ENCODE peak calls at places on chromosome 6, in ten cellular contexts. Y is stomach, Q is H1, B is transverse colon, M is upper lobe of left lung, A is HCT116, J is sigmoid colon, E is HepG2, X is Panc1, U is endothelial cell of umbilical vein. D is an unnamed sample.

GRCh38 chr6:9481292-9482029 is 933.4 kb downstream of the TFAP2A start:
- DNase-seq in Y (no peak), Q (no peak), B (no peak), M (no peak), A (peak), J (no peak), E (no peak), X (peak), U (peak), D (no peak)

GRCh38 chr6:22194188-22194921 is 102.5 kb downstream of the PRL start:
- DNase-seq in Y (no peak), Q (no peak), B (no peak), M (no peak), A (no peak), J (no peak), E (no peak), X (no peak), U (no peak), D (no peak)

GRCh38 chr6:3259491-3259958 is 778 bp downstream of the PSMG4 start:
- DNase-seq in Y (peak), Q (no peak), B (peak), M (no peak), A (no peak), J (no peak), E (peak), X (no peak), U (peak), D (no peak)

GRCh38 chr6:25377672-25378071 is 98.5 kb downstream of the CARMIL1 start:
- DNase-seq in Y (no peak), Q (no peak), B (no peak), M (no peak), A (no peak), J (no peak), E (no peak), X (no peak), U (no peak), D (peak)

GRCh38 chr6:95364016-95364604 is 213.2 kb upstream of the MANEA start:
- DNase-seq in Y (no peak), Q (no peak), B (no peak), M (no peak), A (peak), J (no peak), E (peak), X (peak), U (no peak), D (no peak)

GRCh38 chr6:129402244-129402643 is 307.7 kb downstream of the ARHGAP18 start:
- DNase-seq in Y (no peak), Q (no peak), B (no peak), M (no peak), A (no peak), J (no peak), E (no peak), X (no peak), U (no peak), D (no peak)

GRCh38 chr6:124823240-124824105 is 138.8 kb upstream of the RNF217 start:
- DNase-seq in Y (no peak), Q (no peak), B (no peak), M (no peak), A (no peak), J (peak), E (peak), X (no peak), U (no peak), D (no peak)

GRCh38 chr6:159267165-159267564 is 98.0 kb downstream of the FNDC1 start:
- DNase-seq in Y (no peak), Q (peak), B (no peak), M (no peak), A (no peak), J (no peak), E (no peak), X (no peak), U (no peak), D (no peak)

GRCh38 chr6:98539669-98540207 is 294.6 kb upstream of the POU3F2 start:
- DNase-seq in Y (no peak), Q (no peak), B (no peak), M (no peak), A (no peak), J (no peak), E (no peak), X (no peak), U (no peak), D (no peak)

GRCh38 chr6:41200901-41201783 is at the start of gene TREML2:
- DNase-seq in Y (no peak), Q (peak), B (peak), M (peak), A (no peak), J (no peak), E (no peak), X (no peak), U (no peak), D (peak)

GRCh38 chr6:111565316-111566221 is 40.1 kb downstream of the TRAF3IP2 start:
- DNase-seq in Y (no peak), Q (no peak), B (no peak), M (no peak), A (no peak), J (no peak), E (peak), X (no peak), U (no peak), D (no peak)

GRCh38 chr6:55379486-55379885 is 52.2 kb downstream of the GFRAL start:
- DNase-seq in Y (no peak), Q (no peak), B (no peak), M (no peak), A (no peak), J (no peak), E (no peak), X (no peak), U (no peak), D (no peak)

GRCh38 chr6:73134588-73134987 is 90.7 kb downstream of the KHDC1L start:
- DNase-seq in Y (no peak), Q (peak), B (peak), M (peak), A (peak), J (no peak), E (peak), X (no peak), U (peak), D (no peak)

GRCh38 chr6:122789078-122789861 is at the start of gene SMPDL3A:
- DNase-seq in Y (peak), Q (peak), B (peak), M (peak), A (peak), J (peak), E (peak), X (peak), U (peak), D (no peak)

GRCh38 chr6:7107578-7108195 is at the start of gene RREB1:
- DNase-seq in Y (peak), Q (peak), B (peak), M (peak), A (peak), J (peak), E (peak), X (no peak), U (peak), D (no peak)

GRCh38 chr6:1689141-1689540 is 79.4 kb downstream of the FOXC1 start:
- DNase-seq in Y (no peak), Q (no peak), B (no peak), M (no peak), A (no peak), J (no peak), E (no peak), X (no peak), U (no peak), D (no peak)

GRCh38 chr6:9116026-9116425 is 680.7 kb upstream of the SLC35B3 start:
- DNase-seq in Y (no peak), Q (no peak), B (no peak), M (no peak), A (no peak), J (no peak), E (no peak), X (no peak), U (no peak), D (no peak)

GRCh38 chr6:156449128-156449527 is 328.1 kb upstream of the ARID1B start:
- DNase-seq in Y (peak), Q (no peak), B (no peak), M (no peak), A (no peak), J (no peak), E (no peak), X (no peak), U (no peak), D (no peak)

GRCh38 chr6:29847871-29848630 is 20.4 kb downstream of the HLA-G start:
- DNase-seq in Y (peak), Q (peak), B (peak), M (peak), A (peak), J (peak), E (peak), X (peak), U (peak), D (no peak)

GRCh38 chr6:83509416-83509815 is 2.9 kb upstream of the PRSS35 start:
- DNase-seq in Y (no peak), Q (no peak), B (no peak), M (no peak), A (no peak), J (no peak), E (no peak), X (no peak), U (no peak), D (no peak)

GRCh38 chr6:150685860-150686259 is 86.2 kb downstream of the PLEKHG1 start:
- DNase-seq in Y (no peak), Q (peak), B (peak), M (no peak), A (peak), J (no peak), E (peak), X (peak), U (peak), D (no peak)

GRCh38 chr6:81308577-81309279 is 443.8 kb downstream of the TENT5A start:
- DNase-seq in Y (no peak), Q (no peak), B (no peak), M (no peak), A (no peak), J (no peak), E (no peak), X (no peak), U (no peak), D (no peak)

GRCh38 chr6:33607784-33608161 is 13.3 kb upstream of the ITPR3 start:
- DNase-seq in Y (peak), Q (no peak), B (peak), M (no peak), A (peak), J (no peak), E (peak), X (no peak), U (no peak), D (no peak)
- TF ChIP-seq CTCF in Y (no peak), Q (peak), B (peak), M (no peak), A (peak), J (no peak), E (peak), X (no peak), U (peak), D (no peak)

DNA sequence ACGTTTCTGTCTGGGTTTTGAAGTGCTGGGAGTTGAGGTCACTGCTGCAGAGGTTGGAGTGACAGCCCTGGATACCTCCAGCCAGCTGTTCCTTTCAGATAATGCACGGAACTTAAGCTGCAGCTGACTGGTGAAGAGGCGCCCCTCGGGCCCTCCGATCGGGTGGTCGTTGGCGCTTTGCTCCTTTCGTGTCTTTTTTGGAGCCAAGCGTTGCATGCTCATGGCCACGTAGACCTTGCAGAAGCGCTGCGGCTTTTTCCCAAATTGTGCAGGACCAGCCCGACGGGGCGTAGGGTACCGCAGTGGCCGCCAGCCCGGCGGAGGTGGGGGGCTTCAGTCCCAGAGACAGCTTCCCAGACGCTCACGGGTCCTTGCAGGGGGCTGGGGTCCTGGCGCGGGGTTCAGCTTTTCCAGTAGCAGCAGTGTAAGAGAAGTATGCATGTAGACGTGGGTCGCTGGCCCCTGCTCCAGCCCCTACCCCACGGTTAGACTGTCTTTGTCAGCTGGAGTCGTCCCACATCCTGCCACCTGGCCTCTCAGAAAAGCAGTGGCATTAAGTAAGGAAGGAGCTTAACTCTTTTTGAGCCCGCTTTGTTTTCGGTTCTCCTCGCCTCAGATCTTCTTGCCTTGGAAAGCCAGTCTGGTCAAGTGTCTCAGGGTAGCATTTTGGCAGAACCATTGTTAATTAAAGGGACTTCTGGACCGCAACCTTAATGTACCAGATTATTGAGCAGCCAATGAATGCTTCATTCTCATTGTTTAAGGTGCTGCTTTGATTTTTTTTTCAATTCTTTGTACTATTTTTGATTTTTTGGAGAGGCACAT is 838 bp downstream of the TNFAIP3 start:
- DNase-seq in Y (peak), Q (peak), B (peak), M (peak), A (no peak), J (peak), E (no peak), X (no peak), U (peak), D (no peak)
- TF ChIP-seq POLR2AphosphoS5 in Y (peak), Q (no peak), B (peak), M (peak), A (no peak), J (peak), E (no peak), X (no peak), U (no peak), D (no peak)

GRCh38 chr6:160692369-160692959 is 9.6 kb upstream of the PLG start:
- DNase-seq in Y (no peak), Q (no peak), B (no peak), M (no peak), A (no peak), J (no peak), E (no peak), X (no peak), U (no peak), D (no peak)
- TF ChIP-seq CTCF in Y (no peak), Q (peak), B (no peak), M (no peak), A (no peak), J (no peak), E (peak), X (peak), U (no peak), D (no peak)

GRCh38 chr6:31531771-31532643 is 3.2 kb downstream of the MCCD1 start:
- DNase-seq in Y (no peak), Q (no peak), B (no peak), M (no peak), A (no peak), J (no peak), E (no peak), X (no peak), U (no peak), D (no peak)

GRCh38 chr6:31531162-31531561 is 2.4 kb downstream of the MCCD1 start:
- DNase-seq in Y (no peak), Q (no peak), B (no peak), M (no peak), A (no peak), J (no peak), E (no peak), X (no peak), U (no peak), D (no peak)

GRCh38 chr6:31529329-31530150 is 778 bp downstream of the MCCD1 start:
- DNase-seq in Y (no peak), Q (no peak), B (no peak), M (no peak), A (no peak), J (no peak), E (peak), X (no peak), U (no peak), D (no peak)

GRCh38 chr6:31528821-31529328 is at the start of gene MCCD1:
- DNase-seq in Y (no peak), Q (peak), B (no peak), M (peak), A (no peak), J (no peak), E (no peak), X (no peak), U (no peak), D (no peak)

DNA sequence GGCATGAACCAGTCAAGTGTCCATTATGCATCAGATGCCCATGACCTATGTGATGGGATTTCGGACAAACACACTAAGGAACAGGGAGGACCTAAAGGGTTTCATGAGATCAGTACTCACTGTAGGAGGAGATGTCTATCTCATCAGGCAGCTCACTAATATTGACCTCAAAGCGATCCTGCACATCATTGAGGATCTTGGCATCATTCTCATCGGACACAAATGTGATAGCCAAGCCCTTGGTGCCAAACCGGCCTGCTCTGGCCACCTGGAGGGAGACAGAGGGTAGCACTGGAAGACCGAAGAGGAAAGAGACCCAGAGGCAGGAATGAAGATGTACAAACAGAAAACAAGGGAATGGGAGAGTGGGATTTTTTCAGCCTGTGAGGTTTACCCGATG is 1.9 kb downstream of the MCCD1 start:
- DNase-seq in Y (no peak), Q (no peak), B (no peak), M (no peak), A (no peak), J (no peak), E (no peak), X (no peak), U (no peak), D (no peak)
- TF ChIP-seq POLR2AphosphoS5 in Y (no peak), Q (peak), B (no peak), M (no peak), A (no peak), J (no peak), E (peak), X (peak), U (peak), D (no peak)

DNA sequence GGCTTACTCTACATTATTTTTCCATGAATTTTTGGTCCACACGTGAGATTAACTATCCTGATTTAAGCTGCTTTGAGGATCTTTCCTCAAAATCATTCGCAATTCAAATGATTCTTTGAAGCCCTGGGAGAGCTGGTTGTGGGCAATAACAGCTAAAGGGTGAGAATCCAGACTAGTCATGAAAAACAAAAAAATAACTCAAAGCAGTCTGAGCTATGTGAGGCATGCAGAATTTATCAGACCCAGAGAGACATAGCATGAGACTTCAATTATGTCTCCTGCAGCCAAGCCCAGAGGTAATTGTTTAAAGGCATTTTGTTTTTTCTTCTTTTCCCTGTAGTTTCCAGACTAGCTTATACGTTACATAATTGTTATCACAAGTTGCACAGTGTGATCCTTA is 517.3 kb upstream of the PTCHD4 start:
- DNase-seq in Y (no peak), Q (no peak), B (no peak), M (no peak), A (no peak), J (no peak), E (no peak), X (no peak), U (no peak), D (no peak)
- TF ChIP-seq CTCF in Y (no peak), Q (no peak), B (no peak), M (no peak), A (no peak), J (no peak), E (no peak), X (no peak), U (no peak), D (no peak)